ENCODE peak calls at places on chromosomes 16 and 17, in eight cellular contexts. M is tibial nerve, X is body of pancreas, H is left ventricle myocardium inferior, T is A549, G is tibial artery, K is GM23338, I is stomach. F is an unnamed sample. For H3K4me1, the result is how much of the 10 kb centered on the place peaks cover.

GRCh38 chr16:2082171-2082982 is 34.6 kb downstream of the TSC2 start:
- DNase-seq in K (no peak), T (peak), I (peak), H (no peak), G (no peak), X (peak), M (no peak), F (no peak)

GRCh38 chr16:20821682-20822081 is 15.4 kb downstream of the REXO5 start:
- DNase-seq in H (no peak), T (no peak), X (no peak), I (no peak), K (no peak), G (no peak), M (no peak), F (no peak)

GRCh38 chr17:82036634-82037112 is 824 bp downstream of the DCXR start:
- DNase-seq in K (no peak), I (no peak), M (no peak), X (no peak), H (no peak), G (no peak), T (no peak), F (no peak)

GRCh38 chr16:84166796-84167695 is 19.8 kb downstream of the TAF1C start:
- DNase-seq in X (no peak), I (no peak), H (no peak), M (no peak), G (no peak), T (no peak), K (peak), F (no peak)

GRCh38 chr17:31598921-31599571 is 207.6 kb downstream of the RAB11FIP4 start:
- DNase-seq in K (no peak), M (no peak), X (peak), G (no peak), I (no peak), H (no peak), T (peak), F (no peak)

GRCh38 chr16:53839150-53839549 is 135.2 kb downstream of the FTO start:
- DNase-seq in I (no peak), M (no peak), G (no peak), H (no peak), K (no peak), X (no peak), T (no peak), F (no peak)

GRCh38 chr17:31508310-31509094 is 117.0 kb downstream of the RAB11FIP4 start:
- DNase-seq in I (peak), X (no peak), G (no peak), M (no peak), K (peak), H (no peak), T (peak), F (no peak)

GRCh38 chr16:10554569-10554968 is 25.8 kb downstream of the EMP2 start:
- DNase-seq in I (no peak), H (no peak), K (no peak), M (no peak), G (no peak), X (no peak), T (no peak), F (no peak)

GRCh38 chr17:44069974-44070454 is 521 bp upstream of the G6PC3 start:
- DNase-seq in H (no peak), M (no peak), K (peak), I (no peak), X (no peak), T (peak), G (no peak), F (no peak)

GRCh38 chr16:5058476-5058875 is 7.3 kb downstream of the C16orf89 start:
- DNase-seq in M (no peak), T (peak), H (no peak), K (peak), I (no peak), G (no peak), X (no peak), F (no peak)

GRCh38 chr16:22189473-22190168 is 16.5 kb upstream of the EEF2K start:
- DNase-seq in X (peak), T (no peak), G (peak), M (peak), H (peak), K (peak), I (peak), F (no peak)

GRCh38 chr17:13601776-13602551 is at the start of gene HS3ST3A1:
- DNase-seq in H (peak), K (peak), I (no peak), T (no peak), M (no peak), G (no peak), X (peak), F (no peak)

GRCh38 chr17:77449908-77450741 is 309.4 kb downstream of the SEC14L1 start:
- DNase-seq in M (peak), K (peak), H (peak), X (peak), I (peak), G (peak), T (no peak), F (no peak)

GRCh38 chr16:15477802-15478201 is 43.4 kb downstream of the BMERB1 start:
- DNase-seq in T (no peak), X (no peak), M (no peak), I (no peak), G (no peak), K (no peak), H (no peak), F (no peak)

GRCh38 chr16:48635199-48635718 is 25.3 kb upstream of the N4BP1 start:
- DNase-seq in G (no peak), H (no peak), X (no peak), M (no peak), K (no peak), I (peak), T (no peak), F (no peak)

GRCh38 chr16:50444546-50444945 is 75.8 kb upstream of the BRD7 start:
- DNase-seq in K (no peak), T (no peak), G (no peak), H (no peak), I (no peak), M (no peak), X (no peak), F (no peak)

GRCh38 chr17:58679263-58680037 is 12.4 kb downstream of the TEX14 start:
- DNase-seq in K (peak), G (no peak), I (no peak), H (no peak), X (no peak), T (peak), M (no peak), F (no peak)

GRCh38 chr16:78896280-78896679 is 704.3 kb downstream of the MAF start:
- DNase-seq in K (no peak), T (no peak), M (no peak), G (no peak), I (no peak), H (no peak), X (no peak), F (no peak)

GRCh38 chr16:64182985-64183384 is 938.9 kb downstream of the CDH11 start:
- DNase-seq in M (peak), T (no peak), I (no peak), H (no peak), X (no peak), K (no peak), G (no peak), F (no peak)

GRCh38 chr17:79910985-79911361 is 71.7 kb upstream of the CBX4 start:
- DNase-seq in X (no peak), T (no peak), G (no peak), K (no peak), I (no peak), M (no peak), H (no peak), F (no peak)

GRCh38 chr16:78684040-78684611 is 584.7 kb downstream of the WWOX start:
- DNase-seq in H (peak), K (no peak), I (peak), T (peak), X (no peak), M (peak), G (peak), F (peak)

GRCh38 chr17:2950846-2951245 is 112.6 kb downstream of the OR1D5 start:
- DNase-seq in K (no peak), X (no peak), H (no peak), M (no peak), G (no peak), T (no peak), I (no peak), F (no peak)

DNA sequence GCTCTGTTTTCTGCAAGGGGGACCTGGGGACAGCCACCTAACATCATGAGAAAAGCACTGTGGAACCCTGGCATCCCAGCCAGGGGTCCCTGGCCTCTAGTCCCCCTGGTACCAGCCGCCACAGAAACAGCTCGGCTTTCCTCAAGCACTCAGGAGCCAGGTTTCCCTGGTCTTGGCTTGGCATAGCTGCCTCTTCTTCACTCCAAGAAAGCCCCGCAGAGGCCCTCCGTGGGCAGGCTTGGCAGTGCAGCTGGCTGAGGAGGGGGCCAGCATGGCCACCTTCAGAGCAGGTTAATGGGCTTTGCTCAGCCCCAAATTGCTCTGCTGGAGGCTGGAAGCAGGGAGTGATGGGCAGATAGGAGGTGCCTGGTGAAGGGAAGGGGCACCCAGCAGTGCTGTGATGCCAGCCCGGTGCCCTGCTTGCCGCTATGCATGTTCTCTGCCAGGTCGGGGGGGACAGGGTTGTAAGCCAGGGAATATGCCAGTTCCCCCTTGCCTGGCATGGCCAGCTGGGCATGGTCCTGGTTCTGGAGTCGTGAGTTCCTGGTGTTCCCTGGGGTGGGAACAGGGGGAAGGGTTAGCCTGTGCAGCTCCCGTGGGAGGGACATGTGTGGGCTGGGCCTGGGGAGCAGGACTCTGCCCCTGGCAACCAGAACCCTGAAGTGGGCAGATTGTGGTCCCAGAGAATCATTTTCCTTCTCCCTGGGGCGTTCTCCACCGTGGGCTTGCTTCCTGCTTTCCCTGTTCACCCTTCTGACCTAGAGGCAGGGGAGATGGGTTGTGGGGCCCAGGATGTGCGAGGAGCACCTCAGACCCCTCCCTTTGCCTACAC is 3.2 kb downstream of the ANKRD13B start:
- DNase-seq in X (no peak), K (no peak), G (no peak), T (no peak), M (no peak), I (no peak), H (no peak), F (no peak)
- H3K4me1 ChIP-seq in X (under half), K (under half), G (under half), T (under half), M (under half), I (under half), H (half or more), F (under half)

GRCh38 chr17:74861554-74862107 is 1.9 kb upstream of the GRIN2C start:
- DNase-seq in M (no peak), I (no peak), X (no peak), K (peak), T (no peak), G (no peak), H (no peak), F (no peak)
- TF ChIP-seq CTCF in M (no peak), I (no peak), X (no peak), K (no peak), T (no peak), G (no peak), H (no peak), F (no peak)

DNA sequence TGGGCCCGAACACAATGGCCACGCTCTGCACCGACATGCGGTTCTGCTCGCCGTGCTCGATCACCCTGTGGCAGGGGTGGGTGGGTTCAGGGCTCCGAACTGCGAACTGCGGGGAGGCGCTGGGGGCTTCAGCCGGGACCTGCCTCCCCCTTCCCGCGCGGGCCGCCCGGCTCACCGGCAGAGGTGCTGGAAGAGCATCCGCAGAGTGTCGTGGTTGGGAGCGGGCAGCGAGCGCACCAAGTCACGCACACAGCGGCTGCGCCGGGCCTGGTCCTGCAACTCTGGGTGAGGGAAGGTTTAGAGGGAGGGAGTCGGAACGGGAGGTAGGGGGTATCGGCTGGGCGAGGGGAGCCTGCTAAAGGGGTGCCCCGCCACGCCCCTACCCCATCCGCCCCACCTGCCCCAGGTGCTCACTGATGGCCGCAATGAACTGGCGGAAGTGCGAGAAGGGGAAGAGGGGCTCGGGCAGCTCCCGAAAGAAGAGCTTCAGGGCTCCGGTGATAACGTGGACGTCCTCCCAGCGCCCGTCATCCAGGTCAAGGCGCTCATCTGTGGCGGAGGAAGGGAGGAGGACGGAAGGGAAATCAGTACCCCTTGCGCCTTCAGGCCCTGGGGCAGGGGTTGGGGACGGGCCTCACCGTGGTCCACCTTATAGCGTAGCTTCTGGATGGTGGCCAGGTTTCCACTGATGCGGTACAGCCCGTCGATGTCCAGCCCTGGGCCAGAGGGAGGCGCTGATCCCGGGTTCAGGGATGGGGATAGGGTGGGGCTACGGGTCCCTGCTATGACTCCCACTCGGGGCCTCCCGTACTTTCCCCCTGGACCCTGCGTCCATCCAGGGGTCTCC is 36.9 kb downstream of the ARHGAP27 start:
- DNase-seq in K (no peak), X (no peak), G (no peak), I (no peak), T (no peak), M (no peak), H (no peak), F (no peak)
- H3K4me3 ChIP-seq in K (peak), X (no peak), G (peak), I (peak), T (no peak), M (peak), H (peak), F (no peak)

GRCh38 chr17:29155235-29155965 is 24.8 kb downstream of the MYO18A start:
- DNase-seq in M (no peak), I (peak), G (no peak), T (peak), X (peak), K (no peak), H (no peak), F (no peak)
- H3K4me1 ChIP-seq in M (under half), I (half or more), G (half or more), T (half or more), X (half or more), K (under half), H (half or more), F (half or more)

GRCh38 chr17:76388966-76389888 is 4.8 kb downstream of the SPHK1 start:
- DNase-seq in X (peak), H (no peak), K (peak), G (no peak), I (peak), T (peak), M (no peak), F (no peak)
- TF ChIP-seq CTCF in X (no peak), H (no peak), K (peak), G (no peak), I (no peak), T (no peak), M (no peak), F (no peak)

DNA sequence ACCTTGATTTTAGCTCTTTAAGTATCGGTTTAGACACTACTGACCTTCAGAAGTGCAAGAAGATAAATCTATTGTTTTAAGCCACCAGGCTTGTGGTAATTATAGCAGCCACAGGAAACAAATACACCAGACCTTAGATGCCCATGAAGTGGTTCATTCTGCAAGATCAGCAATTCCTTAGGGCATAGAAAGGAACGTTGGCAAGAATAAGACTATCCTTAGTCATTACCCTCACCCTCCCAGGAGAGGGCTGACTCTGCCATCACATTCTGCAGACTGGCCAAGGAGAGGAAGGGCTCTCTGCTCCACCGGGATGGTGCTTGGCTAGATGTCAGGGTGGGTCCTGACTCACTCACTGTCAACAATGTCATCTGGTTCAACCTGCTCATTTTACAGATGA is 14.1 kb upstream of the NDEL1 start:
- DNase-seq in I (no peak), T (peak), M (no peak), H (no peak), X (no peak), G (no peak), K (no peak), F (no peak)
- H3K4me3 ChIP-seq in I (no peak), T (no peak), M (no peak), H (no peak), X (no peak), G (no peak), K (no peak), F (no peak)

GRCh38 chr17:50423553-50424159 is 2.4 kb upstream of the ACSF2 start:
- DNase-seq in G (peak), T (peak), H (no peak), M (no peak), I (no peak), X (peak), K (peak), F (peak)

GRCh38 chr17:50424246-50425000 is 1.6 kb upstream of the ACSF2 start:
- DNase-seq in M (no peak), X (no peak), I (no peak), T (no peak), H (no peak), G (no peak), K (no peak), F (no peak)

GRCh38 chr17:50425682-50426471 is at the start of gene ACSF2:
- DNase-seq in K (peak), G (peak), M (peak), X (peak), I (peak), T (peak), H (peak), F (peak)

GRCh38 chr17:50426472-50426782 is 409 bp downstream of the ACSF2 start:
- DNase-seq in G (no peak), X (no peak), T (no peak), H (no peak), I (no peak), K (no peak), M (no peak), F (no peak)

GRCh38 chr17:50425001-50425681 is 877 bp upstream of the ACSF2 start:
- DNase-seq in T (no peak), H (no peak), G (no peak), X (no peak), I (no peak), M (no peak), K (no peak), F (no peak)
- H3K4me1 ChIP-seq in T (under half), H (half or more), G (under half), X (half or more), I (half or more), M (under half), K (under half), F (under half)

GRCh38 chr16:7921360-7921759 is 588.7 kb downstream of the RBFOX1 start:
- DNase-seq in M (no peak), K (peak), X (no peak), H (no peak), I (no peak), T (no peak), G (no peak), F (no peak)
- TF ChIP-seq CTCF in M (no peak), K (peak), X (no peak), H (peak), I (no peak), T (no peak), G (no peak), F (no peak)